ENCODE peak calls at places on chromosomes 1 and 21, in six cellular contexts. One of them, this sample, is unnamed.

GRCh38 chr1:76867342-76868130 is at the start of gene ST6GALNAC5:
- DNase-seq in cardiac muscle cell: peak; percentile 68
- DNase-seq in upper lobe of right lung: peak; percentile 64
- DNase-seq in heart left ventricle: no peak
- DNase-seq in psoas muscle: no peak
- DNase-seq in pancreas: no peak
- DNase-seq in this sample: peak; percentile 48

GRCh38 chr1:67524143-67525052 is 94.2 kb upstream of the SERBP1 start:
- DNase-seq in pancreas: no peak
- DNase-seq in heart left ventricle: no peak
- DNase-seq in upper lobe of right lung: no peak
- DNase-seq in psoas muscle: no peak
- DNase-seq in cardiac muscle cell: no peak
- DNase-seq in this sample: no peak

GRCh38 chr1:22786101-22786500 is 75.5 kb downstream of the EPHB2 start:
- DNase-seq in pancreas: no peak
- DNase-seq in upper lobe of right lung: no peak
- DNase-seq in cardiac muscle cell: no peak
- DNase-seq in heart left ventricle: no peak
- DNase-seq in psoas muscle: no peak
- DNase-seq in this sample: no peak

GRCh38 chr21:42216726-42217572 is 2.0 kb upstream of the ABCG1 start:
- DNase-seq in heart left ventricle: no peak
- DNase-seq in psoas muscle: no peak
- DNase-seq in pancreas: no peak
- DNase-seq in cardiac muscle cell: no peak
- DNase-seq in upper lobe of right lung: no peak
- DNase-seq in this sample: peak; percentile 24

GRCh38 chr1:230280054-230280795 is 145.9 kb downstream of the PGBD5 start:
- DNase-seq in heart left ventricle: no peak
- DNase-seq in pancreas: no peak
- DNase-seq in psoas muscle: no peak
- DNase-seq in upper lobe of right lung: peak; percentile 57
- DNase-seq in cardiac muscle cell: no peak
- DNase-seq in this sample: peak; percentile 23

GRCh38 chr1:9294910-9295636 is 2.4 kb downstream of the SPSB1 start:
- DNase-seq in pancreas: no peak
- DNase-seq in cardiac muscle cell: no peak
- DNase-seq in heart left ventricle: peak; percentile 51
- DNase-seq in upper lobe of right lung: no peak
- DNase-seq in psoas muscle: peak; percentile 52
- DNase-seq in this sample: no peak

GRCh38 chr1:158145173-158145719 is 35.4 kb upstream of the CD1D start:
- DNase-seq in heart left ventricle: peak; percentile 69
- DNase-seq in psoas muscle: peak; percentile 44
- DNase-seq in pancreas: peak; percentile 78
- DNase-seq in cardiac muscle cell: no peak
- DNase-seq in upper lobe of right lung: no peak
- DNase-seq in this sample: no peak

GRCh38 chr1:198273901-198274300 is 117.1 kb downstream of the NEK7 start:
- DNase-seq in pancreas: no peak
- DNase-seq in upper lobe of right lung: no peak
- DNase-seq in psoas muscle: no peak
- DNase-seq in cardiac muscle cell: no peak
- DNase-seq in heart left ventricle: no peak
- DNase-seq in this sample: no peak

GRCh38 chr1:242043165-242043564 is 44.3 kb upstream of the MAP1LC3C start:
- DNase-seq in heart left ventricle: no peak
- DNase-seq in psoas muscle: no peak
- DNase-seq in upper lobe of right lung: no peak
- DNase-seq in cardiac muscle cell: no peak
- DNase-seq in pancreas: no peak
- DNase-seq in this sample: no peak

GRCh38 chr21:38413958-38414506 is 84.2 kb downstream of the ERG start:
- DNase-seq in pancreas: no peak
- DNase-seq in heart left ventricle: no peak
- DNase-seq in cardiac muscle cell: no peak
- DNase-seq in psoas muscle: no peak
- DNase-seq in upper lobe of right lung: no peak
- DNase-seq in this sample: no peak

GRCh38 chr1:44030606-44031050 is 634 bp downstream of the SLC6A9 start:
- DNase-seq in psoas muscle: peak; percentile 31
- DNase-seq in heart left ventricle: peak; percentile 40
- DNase-seq in pancreas: no peak
- DNase-seq in cardiac muscle cell: peak; percentile 85
- DNase-seq in upper lobe of right lung: no peak
- DNase-seq in this sample: no peak

GRCh38 chr1:27152829-27153548 is 1.9 kb downstream of the SLC9A1 start:
- DNase-seq in heart left ventricle: no peak
- DNase-seq in pancreas: no peak
- DNase-seq in upper lobe of right lung: no peak
- DNase-seq in cardiac muscle cell: no peak
- DNase-seq in psoas muscle: no peak
- DNase-seq in this sample: no peak

GRCh38 chr1:172775598-172776570 is 117.0 kb downstream of the FASLG start:
- DNase-seq in pancreas: no peak
- DNase-seq in cardiac muscle cell: no peak
- DNase-seq in psoas muscle: no peak
- DNase-seq in heart left ventricle: no peak
- DNase-seq in upper lobe of right lung: no peak
- DNase-seq in this sample: no peak

GRCh38 chr1:236297161-236297560 is 15.4 kb upstream of the ERO1B start:
- DNase-seq in heart left ventricle: no peak
- DNase-seq in upper lobe of right lung: no peak
- DNase-seq in psoas muscle: no peak
- DNase-seq in cardiac muscle cell: no peak
- DNase-seq in pancreas: no peak
- DNase-seq in this sample: no peak

GRCh38 chr1:47785561-47786271 is 211.5 kb downstream of the TRABD2B start:
- DNase-seq in pancreas: no peak
- DNase-seq in upper lobe of right lung: no peak
- DNase-seq in cardiac muscle cell: peak; percentile 62
- DNase-seq in psoas muscle: peak; percentile 27
- DNase-seq in heart left ventricle: peak; percentile 44
- DNase-seq in this sample: no peak

GRCh38 chr1:31768939-31769704 is 5.0 kb upstream of the ADGRB2 start:
- DNase-seq in upper lobe of right lung: no peak
- DNase-seq in pancreas: no peak
- DNase-seq in cardiac muscle cell: no peak
- DNase-seq in psoas muscle: no peak
- DNase-seq in heart left ventricle: no peak
- DNase-seq in this sample: no peak

GRCh38 chr1:11289064-11289463 is 16.1 kb downstream of the UBIAD1 start:
- DNase-seq in psoas muscle: no peak
- DNase-seq in cardiac muscle cell: peak; percentile 3
- DNase-seq in heart left ventricle: no peak
- DNase-seq in pancreas: no peak
- DNase-seq in upper lobe of right lung: no peak
- DNase-seq in this sample: no peak

GRCh38 chr1:207791290-207791689 is 39.4 kb downstream of the CD46 start:
- DNase-seq in heart left ventricle: no peak
- DNase-seq in psoas muscle: no peak
- DNase-seq in pancreas: no peak
- DNase-seq in cardiac muscle cell: no peak
- DNase-seq in upper lobe of right lung: no peak
- DNase-seq in this sample: no peak

GRCh38 chr1:28329395-28330153 is 734 bp downstream of the MED18 start:
- DNase-seq in heart left ventricle: peak; percentile 33
- DNase-seq in pancreas: peak; percentile 43
- DNase-seq in psoas muscle: peak; percentile 25
- DNase-seq in upper lobe of right lung: peak; percentile 66
- DNase-seq in cardiac muscle cell: peak; percentile 14
- DNase-seq in this sample: peak; percentile 60

GRCh38 chr1:226268421-226269124 is 40.4 kb downstream of the LIN9 start:
- DNase-seq in cardiac muscle cell: no peak
- DNase-seq in psoas muscle: no peak
- DNase-seq in pancreas: no peak
- DNase-seq in heart left ventricle: no peak
- DNase-seq in upper lobe of right lung: no peak
- DNase-seq in this sample: no peak

GRCh38 chr1:10962483-10962882 is 50.0 kb upstream of the TARDBP start:
- DNase-seq in cardiac muscle cell: no peak
- DNase-seq in pancreas: peak; percentile 84
- DNase-seq in heart left ventricle: no peak
- DNase-seq in psoas muscle: no peak
- DNase-seq in upper lobe of right lung: no peak
- DNase-seq in this sample: no peak

GRCh38 chr21:41612674-41613250 is 104.8 kb upstream of the TMPRSS2 start:
- DNase-seq in heart left ventricle: peak; percentile 72
- DNase-seq in upper lobe of right lung: peak; percentile 81
- DNase-seq in cardiac muscle cell: peak; percentile 65
- DNase-seq in psoas muscle: peak; percentile 83
- DNase-seq in pancreas: peak; percentile 65
- DNase-seq in this sample: peak; percentile 65

GRCh38 chr1:114467491-114467890 is 43.5 kb downstream of the TRIM33 start:
- DNase-seq in upper lobe of right lung: no peak
- DNase-seq in heart left ventricle: no peak
- DNase-seq in psoas muscle: no peak
- DNase-seq in pancreas: no peak
- DNase-seq in cardiac muscle cell: no peak
- DNase-seq in this sample: no peak

GRCh38 chr1:236155841-236156503 is 13.6 kb downstream of the GPR137B start:
- DNase-seq in cardiac muscle cell: no peak
- DNase-seq in heart left ventricle: no peak
- DNase-seq in pancreas: no peak
- DNase-seq in psoas muscle: no peak
- DNase-seq in upper lobe of right lung: peak; percentile 40
- DNase-seq in this sample: no peak

GRCh38 chr1:17236779-17237601 is 11.9 kb upstream of the PADI3 start:
- DNase-seq in psoas muscle: peak; percentile 83
- DNase-seq in upper lobe of right lung: peak; percentile 90
- DNase-seq in heart left ventricle: peak; percentile 79
- DNase-seq in cardiac muscle cell: peak; percentile 93
- DNase-seq in pancreas: peak; percentile 90
- DNase-seq in this sample: peak; percentile 89

GRCh38 chr1:229388876-229389580 is 44.9 kb downstream of the ACTA1 start:
- DNase-seq in pancreas: no peak
- DNase-seq in cardiac muscle cell: no peak
- DNase-seq in psoas muscle: no peak
- DNase-seq in heart left ventricle: no peak
- DNase-seq in upper lobe of right lung: no peak
- DNase-seq in this sample: no peak

GRCh38 chr21:34887729-34888568 is 161.2 kb downstream of the RUNX1 start:
- DNase-seq in upper lobe of right lung: peak; percentile 89
- DNase-seq in psoas muscle: peak; percentile 87
- DNase-seq in heart left ventricle: peak; percentile 88
- DNase-seq in cardiac muscle cell: peak; percentile 39
- DNase-seq in pancreas: peak; percentile 73
- DNase-seq in this sample: peak; percentile 86

DNA sequence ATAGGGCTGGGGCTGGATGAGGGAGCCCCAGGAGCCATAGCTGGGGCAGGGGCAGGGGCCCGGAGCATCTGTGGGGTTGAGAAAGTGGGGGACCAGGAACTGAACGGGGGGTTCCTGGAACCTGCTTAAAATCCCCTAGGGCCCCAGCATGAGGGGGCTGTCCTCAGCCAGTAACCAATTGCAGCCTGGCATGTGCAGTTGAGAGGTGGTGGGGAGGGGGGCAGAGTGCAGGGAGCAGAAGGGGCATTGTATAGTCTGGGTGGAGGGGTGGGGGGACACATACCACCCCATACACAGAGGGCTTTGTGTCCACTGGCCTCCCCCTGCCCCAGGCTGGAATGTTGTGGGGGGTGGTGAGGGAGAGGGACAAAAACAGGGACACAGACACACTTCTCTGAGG is at the start of gene MPZ:
- DNase-seq in heart left ventricle: no peak
- DNase-seq in psoas muscle: no peak
- DNase-seq in pancreas: no peak
- DNase-seq in cardiac muscle cell: no peak
- DNase-seq in upper lobe of right lung: no peak
- DNase-seq in this sample: no peak
- H3K9me3 ChIP-seq in heart left ventricle: no peaks in the 10 kb centered on the region
- H3K9me3 ChIP-seq in psoas muscle: no peaks in the 10 kb centered on the region
- H3K9me3 ChIP-seq in pancreas: no peaks in the 10 kb centered on the region
- H3K9me3 ChIP-seq in cardiac muscle cell: no peaks in the 10 kb centered on the region
- H3K9me3 ChIP-seq in upper lobe of right lung: no peaks in the 10 kb centered on the region
- H3K9me3 ChIP-seq in this sample: no peaks in the 10 kb centered on the region

DNA sequence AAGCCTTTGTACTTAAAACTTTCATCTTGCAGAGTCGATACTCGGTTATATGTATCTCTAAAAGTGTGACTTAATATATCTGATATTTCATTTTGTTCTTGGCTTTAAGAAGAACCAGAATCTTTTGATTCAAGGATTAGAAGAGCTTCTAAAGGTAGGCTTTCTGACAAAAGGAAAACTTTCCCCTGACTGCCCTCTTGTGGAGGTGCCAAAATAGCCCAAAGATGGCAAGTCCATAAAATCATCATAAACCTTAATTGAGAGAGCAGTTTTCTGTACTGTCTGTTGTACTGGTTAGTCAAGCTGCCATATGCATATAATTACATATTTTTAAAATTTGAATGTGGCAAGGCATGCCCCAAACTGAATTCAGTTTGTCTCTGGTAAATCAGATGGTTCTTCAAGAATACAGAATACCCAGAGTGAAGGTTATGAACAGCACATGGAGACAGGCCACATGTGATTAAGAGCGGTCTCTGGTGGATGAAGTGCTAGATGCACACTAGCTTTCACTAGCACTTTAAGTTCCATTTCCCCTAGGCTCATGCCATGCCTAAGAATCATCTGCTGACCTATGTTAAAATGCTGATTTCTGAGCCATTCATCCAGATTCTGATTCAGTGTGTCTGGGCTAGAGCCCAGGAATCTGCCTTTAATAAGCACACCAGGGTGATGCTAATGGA is 27.7 kb upstream of the ELAVL4 start:
- DNase-seq in pancreas: peak; percentile 10
- DNase-seq in cardiac muscle cell: no peak
- DNase-seq in upper lobe of right lung: no peak
- DNase-seq in psoas muscle: no peak
- DNase-seq in heart left ventricle: no peak
- DNase-seq in this sample: no peak
- TF ChIP-seq CTCF in pancreas: no peak
- TF ChIP-seq CTCF in cardiac muscle cell: no peak
- TF ChIP-seq CTCF in upper lobe of right lung: peak; percentile 43
- TF ChIP-seq CTCF in psoas muscle: no peak
- TF ChIP-seq CTCF in heart left ventricle: peak; percentile 28
- TF ChIP-seq CTCF in this sample: no peak

GRCh38 chr21:36877741-36878140 is 88.7 kb downstream of the HLCS start:
- DNase-seq in heart left ventricle: no peak
- DNase-seq in upper lobe of right lung: no peak
- DNase-seq in pancreas: no peak
- DNase-seq in cardiac muscle cell: no peak
- DNase-seq in psoas muscle: no peak
- DNase-seq in this sample: no peak
- H3K4me3 ChIP-seq in heart left ventricle: no peak overlapping the region
- H3K4me3 ChIP-seq in upper lobe of right lung: no peak overlapping the region
- H3K4me3 ChIP-seq in pancreas: no peak overlapping the region
- H3K4me3 ChIP-seq in cardiac muscle cell: no peak overlapping the region
- H3K4me3 ChIP-seq in psoas muscle: no peak overlapping the region
- H3K4me3 ChIP-seq in this sample: no peak overlapping the region

GRCh38 chr1:152367436-152367835 is 7.6 kb upstream of the FLG2 start:
- DNase-seq in upper lobe of right lung: no peak
- DNase-seq in pancreas: no peak
- DNase-seq in psoas muscle: no peak
- DNase-seq in heart left ventricle: no peak
- DNase-seq in cardiac muscle cell: no peak
- DNase-seq in this sample: no peak
- H3K9me3 ChIP-seq in upper lobe of right lung: no peaks in the 10 kb centered on the region
- H3K9me3 ChIP-seq in pancreas: peaks cover 4% of the 10 kb centered on the region
- H3K9me3 ChIP-seq in psoas muscle: peaks cover 4% of the 10 kb centered on the region
- H3K9me3 ChIP-seq in heart left ventricle: no peaks in the 10 kb centered on the region
- H3K9me3 ChIP-seq in cardiac muscle cell: no peaks in the 10 kb centered on the region
- H3K9me3 ChIP-seq in this sample: peaks cover 11% of the 10 kb centered on the region